ENCODE peak calls at places on chromosome 15, in ten cellular contexts. X is GM10248, A is transverse colon, S is B cell, J is IMR-90, K is pancreas, W is nephron progenitor cell, I is bronchial epithelial cell, P is AG09319, E is HL-60. N is an unnamed sample.

GRCh38 chr15:66943456-66944095 is 121.8 kb upstream of the SMAD3 start:
- DNase-seq in A (peak), S (no peak), E (no peak), K (no peak), J (no peak), P (no peak), X (no peak), I (no peak), W (no peak), N (no peak)

GRCh38 chr15:46442901-46443590 is 808.2 kb downstream of the SQOR start:
- DNase-seq in X (no peak), I (no peak), K (no peak), P (no peak), A (no peak), W (no peak), S (no peak), J (no peak), E (no peak), N (no peak)

GRCh38 chr15:70974004-70974832 is 81.6 kb downstream of the LRRC49 start:
- DNase-seq in P (peak), J (peak), E (no peak), K (no peak), I (peak), X (no peak), A (no peak), W (no peak), S (no peak), N (no peak)

GRCh38 chr15:42457445-42458442 is 33.2 kb downstream of the ZNF106 start:
- DNase-seq in J (peak), K (peak), A (peak), E (no peak), X (peak), W (peak), S (no peak), I (peak), P (peak), N (no peak)

GRCh38 chr15:90807687-90808086 is 60.7 kb upstream of the FURIN start:
- DNase-seq in J (no peak), P (no peak), W (no peak), E (no peak), I (peak), X (no peak), A (no peak), S (no peak), K (no peak), N (no peak)

GRCh38 chr15:45499426-45499825 is 23.1 kb downstream of the SLC30A4 start:
- DNase-seq in A (no peak), W (no peak), S (no peak), I (peak), K (no peak), E (no peak), X (no peak), J (no peak), P (no peak), N (no peak)

GRCh38 chr15:74134387-74135027 is 4.1 kb downstream of the ISLR2 start:
- DNase-seq in S (peak), E (peak), I (peak), K (peak), X (no peak), W (peak), P (no peak), J (peak), A (peak), N (no peak)

GRCh38 chr15:52121896-52122295 is 9.3 kb upstream of the BCL2L10 start:
- DNase-seq in E (no peak), P (no peak), S (no peak), I (no peak), K (no peak), W (no peak), J (peak), X (no peak), A (no peak), N (no peak)

GRCh38 chr15:72231847-72232461 is 964 bp upstream of the PKM start:
- DNase-seq in I (peak), E (peak), P (no peak), J (peak), K (peak), A (peak), W (no peak), X (peak), S (no peak), N (peak)

GRCh38 chr15:85693277-85693676 is 101.4 kb downstream of the KLHL25 start:
- DNase-seq in E (no peak), S (no peak), K (no peak), I (no peak), A (no peak), W (no peak), J (no peak), X (no peak), P (no peak), N (no peak)

GRCh38 chr15:65837301-65838283 is 31.7 kb upstream of the RAB11A start:
- DNase-seq in E (peak), W (no peak), S (no peak), X (no peak), K (no peak), I (no peak), P (no peak), J (no peak), A (no peak), N (no peak)

GRCh38 chr15:78979456-78980320 is 34.8 kb upstream of the CTSH start:
- DNase-seq in J (peak), I (peak), S (no peak), E (peak), X (peak), W (peak), K (peak), P (peak), A (peak), N (no peak)

GRCh38 chr15:59329570-59330350 is 42.9 kb downstream of the MYO1E start:
- DNase-seq in X (no peak), P (peak), J (peak), I (no peak), S (no peak), K (peak), E (no peak), W (no peak), A (no peak), N (no peak)

GRCh38 chr15:80923668-80924067 is 66.0 kb downstream of the MESD start:
- DNase-seq in K (no peak), X (no peak), A (no peak), P (no peak), E (no peak), J (peak), S (no peak), W (no peak), I (peak), N (no peak)

GRCh38 chr15:33197636-33198035 is 3.1 kb upstream of the FMN1 start:
- DNase-seq in A (no peak), P (no peak), X (no peak), I (no peak), E (no peak), K (no peak), S (no peak), J (no peak), W (no peak), N (no peak)

GRCh38 chr15:28286031-28286430 is 35.9 kb downstream of the HERC2 start:
- DNase-seq in K (no peak), J (no peak), I (no peak), A (no peak), W (no peak), S (no peak), X (no peak), P (no peak), E (no peak), N (no peak)

GRCh38 chr15:52233405-52233804 is 42.2 kb upstream of the GNB5 start:
- DNase-seq in E (peak), W (no peak), S (peak), K (no peak), J (peak), I (no peak), A (no peak), P (no peak), X (peak), N (no peak)

GRCh38 chr15:82750831-82751181 is 41.1 kb upstream of the AP3B2 start:
- DNase-seq in P (no peak), E (peak), X (peak), A (no peak), K (no peak), J (no peak), I (peak), S (no peak), W (no peak), N (no peak)

GRCh38 chr15:70196314-70197291 is 98.9 kb upstream of the TLE3 start:
- DNase-seq in K (peak), I (peak), W (peak), X (peak), P (no peak), S (peak), J (peak), A (peak), E (no peak), N (no peak)

GRCh38 chr15:44781128-44781810 is 44.9 kb downstream of the TRIM69 start:
- DNase-seq in P (no peak), S (no peak), A (no peak), X (no peak), W (no peak), K (no peak), E (no peak), I (no peak), J (no peak), N (no peak)

GRCh38 chr15:70947369-70948335 is 55.0 kb downstream of the LRRC49 start:
- DNase-seq in X (no peak), A (no peak), W (no peak), E (no peak), S (no peak), K (no peak), J (no peak), P (no peak), I (no peak), N (no peak)

GRCh38 chr15:33971811-33972210 is 3.5 kb downstream of the CHRM5 start:
- DNase-seq in S (no peak), A (no peak), J (no peak), P (no peak), X (no peak), K (no peak), I (no peak), W (no peak), E (no peak), N (no peak)

GRCh38 chr15:40364259-40364658 is 6.2 kb downstream of the DISP2 start:
- DNase-seq in I (no peak), K (no peak), A (no peak), E (no peak), S (no peak), J (no peak), P (no peak), X (no peak), W (no peak), N (no peak)

GRCh38 chr15:50358805-50359204 is 3.8 kb upstream of the GABPB1 start:
- DNase-seq in I (peak), X (peak), W (no peak), E (peak), S (no peak), A (peak), K (no peak), P (no peak), J (peak), N (no peak)

GRCh38 chr15:99015677-99016568 is 8.3 kb upstream of the PGPEP1L start:
- DNase-seq in J (no peak), X (no peak), A (no peak), P (no peak), S (no peak), K (no peak), W (peak), E (no peak), I (no peak), N (no peak)

GRCh38 chr15:59439571-59439970 is 1.6 kb downstream of the FAM81A start:
- DNase-seq in S (no peak), E (no peak), J (no peak), I (no peak), K (no peak), A (no peak), X (no peak), W (no peak), P (no peak), N (no peak)

GRCh38 chr15:74906193-74906449 is 530 bp downstream of the FAM219B start:
- DNase-seq in S (no peak), X (no peak), I (no peak), P (no peak), W (no peak), K (peak), A (peak), E (peak), J (no peak), N (no peak)

GRCh38 chr15:37289109-37289765 is 188.9 kb upstream of the MEIS2 start:
- DNase-seq in I (peak), E (peak), X (no peak), J (peak), K (no peak), S (no peak), W (peak), A (no peak), P (no peak), N (no peak)
- TF ChIP-seq CTCF in I (peak), E (no peak), X (no peak), J (peak), K (no peak), S (no peak), W (peak), A (no peak), P (no peak), N (no peak)

DNA sequence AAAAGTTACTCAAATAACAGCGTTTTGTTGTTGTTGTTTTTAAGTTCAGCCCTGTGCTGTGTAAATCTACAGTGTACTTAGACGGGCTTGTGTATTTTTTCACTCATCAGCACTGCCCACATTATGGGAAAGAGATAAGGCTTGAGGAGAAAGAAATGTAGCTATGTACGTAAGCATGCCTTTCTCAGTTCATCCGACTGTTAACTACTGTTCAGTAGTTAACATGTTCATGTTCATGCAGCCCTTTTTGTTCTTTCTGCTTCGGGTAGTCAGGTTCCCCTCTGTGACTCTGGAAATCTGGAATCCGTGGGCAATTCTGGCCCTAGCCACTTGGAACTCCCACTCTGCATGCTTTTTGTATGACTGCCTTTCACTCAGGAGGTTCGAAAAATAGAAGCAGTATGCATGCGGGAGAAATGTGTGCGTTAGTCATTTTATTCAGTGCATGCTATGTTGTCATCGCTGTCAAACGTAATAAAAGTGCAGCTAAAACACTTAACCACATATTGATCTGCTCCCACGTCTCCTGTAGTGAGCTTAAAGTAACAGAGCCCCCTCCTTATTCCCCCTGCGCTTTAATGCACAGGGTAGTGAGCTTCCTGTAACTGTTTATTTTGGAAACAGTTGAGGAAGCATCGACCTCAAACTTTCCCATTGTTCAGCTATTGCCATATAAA is 283.1 kb upstream of the NR2F2 start:
- DNase-seq in J (peak), I (peak), W (no peak), S (no peak), P (peak), K (no peak), E (no peak), X (no peak), A (no peak), N (no peak)
- TF ChIP-seq CTCF in J (no peak), I (no peak), W (no peak), S (no peak), P (no peak), K (no peak), E (no peak), X (no peak), A (no peak), N (no peak)

GRCh38 chr15:53512029-53512428 is 247.4 kb downstream of the WDR72 start:
- DNase-seq in P (no peak), K (no peak), I (no peak), S (no peak), W (no peak), X (no peak), J (no peak), E (no peak), A (no peak), N (no peak)
- TF ChIP-seq CTCF in P (no peak), K (peak), I (no peak), S (no peak), W (no peak), X (no peak), J (no peak), E (no peak), A (no peak), N (no peak)

GRCh38 chr15:64146885-64147681 is 4.4 kb upstream of the SNX22 start:
- DNase-seq in E (no peak), A (no peak), X (no peak), J (peak), S (no peak), P (no peak), K (no peak), W (no peak), I (no peak), N (no peak)
- TF ChIP-seq CTCF in E (no peak), A (no peak), X (no peak), J (no peak), S (no peak), P (no peak), K (no peak), W (no peak), I (no peak), N (no peak)

GRCh38 chr15:60594071-60594470 is 115.1 kb upstream of the ICE2 start:
- DNase-seq in P (no peak), I (peak), W (no peak), X (no peak), E (no peak), S (no peak), K (no peak), J (no peak), A (no peak), N (no peak)

GRCh38 chr15:60589728-60590127 is 110.8 kb upstream of the ICE2 start:
- DNase-seq in P (peak), J (peak), X (no peak), A (no peak), I (no peak), S (no peak), K (no peak), W (no peak), E (no peak), N (no peak)

GRCh38 chr15:60591491-60592385 is 112.8 kb upstream of the ICE2 start:
- DNase-seq in P (no peak), A (peak), E (no peak), J (no peak), K (peak), S (peak), X (peak), W (peak), I (no peak), N (no peak)

GRCh38 chr15:60590935-60591490 is 112.1 kb upstream of the ICE2 start:
- DNase-seq in E (peak), P (no peak), S (peak), I (no peak), A (peak), W (peak), X (peak), K (peak), J (peak), N (no peak)

GRCh38 chr15:60592386-60593339 is 113.7 kb upstream of the ICE2 start:
- DNase-seq in P (no peak), K (peak), X (peak), W (peak), A (peak), E (peak), S (peak), I (peak), J (peak), N (peak)
- TF ChIP-seq CTCF in P (no peak), K (no peak), X (peak), W (no peak), A (peak), E (no peak), S (peak), I (peak), J (peak), N (no peak)

GRCh38 chr15:68910341-68910740 is 20.0 kb upstream of the SPESP1 start:
- DNase-seq in P (no peak), K (no peak), A (no peak), I (no peak), E (no peak), W (no peak), X (no peak), S (no peak), J (no peak), N (no peak)
- TF ChIP-seq CTCF in P (no peak), K (no peak), A (no peak), I (no peak), E (no peak), W (no peak), X (no peak), S (no peak), J (no peak), N (no peak)